ENCODE peak calls at places on chromosomes 4 and X, in eight cellular contexts. G, U, F, K, I, T, Z and S are unnamed samples.

GRCh38 chr4:38909015-38909414 is 41.4 kb downstream of the FAM114A1 start:
- DNase-seq in G (no peak), U (no peak), F (no peak), K (no peak), I (no peak), T (no peak), Z (no peak), S (no peak)

GRCh38 chr4:79831119-79831528 is 241.9 kb downstream of the ANTXR2 start:
- DNase-seq in G (no peak), U (no peak), F (no peak), K (peak; percentile 37), I (no peak), T (no peak), Z (no peak), S (no peak)

GRCh38 chr4:76689079-76689817 is 208.7 kb downstream of the SOWAHB start:
- DNase-seq in G (no peak), U (peak; percentile 47), F (peak; percentile 65), K (peak; percentile 78), I (no peak), T (peak; percentile 89), Z (no peak), S (peak; percentile 91)

GRCh38 chr4:95219109-95219508 is 329.7 kb downstream of the UNC5C start:
- DNase-seq in G (no peak), U (no peak), F (no peak), K (no peak), I (no peak), T (no peak), Z (peak; percentile 96), S (no peak)

GRCh38 chrX:139738581-139738980 is 30.6 kb upstream of the MCF2 start:
- DNase-seq in G (no peak), U (peak; percentile 24), F (peak; percentile 65), K (no peak), I (no peak), T (no peak), Z (peak; percentile 38), S (no peak)

GRCh38 chrX:123731987-123732678 is 719 bp downstream of the THOC2 start:
- DNase-seq in G (no peak), U (peak; percentile 47), F (peak; percentile 15), K (peak; percentile 44), I (no peak), T (peak; percentile 5), Z (no peak), S (peak; percentile 23)

GRCh38 chr4:139042981-139043460 is 27.4 kb downstream of the NOCT start:
- DNase-seq in G (no peak), U (no peak), F (no peak), K (no peak), I (no peak), T (no peak), Z (no peak), S (peak; percentile 31)

GRCh38 chr4:41385486-41385885 is 128.8 kb downstream of the UCHL1 start:
- DNase-seq in G (no peak), U (no peak), F (no peak), K (no peak), I (no peak), T (no peak), Z (no peak), S (no peak)

GRCh38 chrX:40897768-40898167 is 162.4 kb upstream of the MED14 start:
- DNase-seq in G (no peak), U (no peak), F (no peak), K (no peak), I (no peak), T (no peak), Z (no peak), S (no peak)

GRCh38 chrX:111007238-111007637 is 88.8 kb upstream of the PAK3 start:
- DNase-seq in G (no peak), U (no peak), F (peak; percentile 2), K (no peak), I (no peak), T (no peak), Z (no peak), S (no peak)

GRCh38 chr4:173448103-173448502 is 49.2 kb upstream of the SCRG1 start:
- DNase-seq in G (no peak), U (no peak), F (no peak), K (peak; percentile 47), I (no peak), T (no peak), Z (peak; percentile 59), S (no peak)

GRCh38 chrX:68462197-68462596 is 28.9 kb upstream of the OPHN1 start:
- DNase-seq in G (no peak), U (peak; percentile 22), F (peak; percentile 56), K (no peak), I (no peak), T (no peak), Z (peak; percentile 51), S (no peak)

GRCh38 chrX:134870419-134870818 is 120.4 kb upstream of the SMIM10 start:
- DNase-seq in G (no peak), U (no peak), F (no peak), K (no peak), I (no peak), T (no peak), Z (no peak), S (no peak)

GRCh38 chr4:76948441-76949292 is 885 bp upstream of the SEPTIN11 start:
- DNase-seq in G (peak; percentile 19), U (peak; percentile 95), F (peak; percentile 61), K (peak; percentile 88), I (peak; percentile 84), T (peak; percentile 82), Z (peak; percentile 75), S (peak; percentile 91)

GRCh38 chrX:71622347-71623104 is 4.2 kb upstream of the CXCR3 start:
- DNase-seq in G (peak; percentile 76), U (peak; percentile 64), F (peak; percentile 74), K (peak; percentile 35), I (peak; percentile 50), T (peak; percentile 39), Z (peak; percentile 58), S (peak; percentile 50)

GRCh38 chr4:88166608-88167007 is 8.2 kb upstream of the ABCG2 start:
- DNase-seq in G (no peak), U (no peak), F (no peak), K (no peak), I (no peak), T (no peak), Z (no peak), S (no peak)

GRCh38 chr4:88158360-88159136 is at the start of gene ABCG2:
- DNase-seq in G (no peak), U (peak; percentile 90), F (no peak), K (peak; percentile 65), I (no peak), T (peak; percentile 85), Z (peak; percentile 66), S (peak; percentile 72)

GRCh38 chr4:88159137-88159725 is 792 bp upstream of the ABCG2 start:
- DNase-seq in G (no peak), U (no peak), F (no peak), K (no peak), I (no peak), T (peak; percentile 71), Z (no peak), S (no peak)

GRCh38 chr4:88162636-88163035 is 4.2 kb upstream of the ABCG2 start:
- DNase-seq in G (no peak), U (no peak), F (no peak), K (no peak), I (no peak), T (no peak), Z (no peak), S (peak; percentile 77)

GRCh38 chr4:88163286-88163685 is 4.8 kb upstream of the ABCG2 start:
- DNase-seq in G (no peak), U (no peak), F (no peak), K (no peak), I (no peak), T (peak; percentile 36), Z (no peak), S (peak; percentile 20)
- H2AFZ ChIP-seq in G (no peak overlapping the region), U (no peak overlapping the region), F (no peak overlapping the region), K (no peak overlapping the region), I (no peak overlapping the region), T (no peak overlapping the region), Z (no peak overlapping the region), S (no peak overlapping the region)

DNA sequence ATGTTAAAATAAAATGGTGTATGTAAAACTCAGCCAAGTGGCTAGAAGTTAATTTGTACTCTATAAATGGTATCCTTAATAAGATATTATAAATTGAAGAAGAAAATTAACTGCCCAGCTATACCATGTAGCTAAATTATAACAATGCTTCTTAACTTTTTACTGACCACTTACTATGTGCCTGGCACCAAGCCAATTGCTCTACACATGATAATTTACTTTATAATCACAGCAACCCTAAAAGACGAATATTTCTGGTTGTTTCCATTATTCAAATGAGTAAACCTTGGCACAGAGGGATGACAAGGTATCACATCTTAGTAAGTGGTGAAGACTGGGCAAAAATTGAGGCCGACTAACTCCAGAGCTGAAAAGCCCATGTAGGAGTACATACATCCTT is 1506.6 kb downstream of the PCDH7 start:
- DNase-seq in G (no peak), U (no peak), F (no peak), K (no peak), I (no peak), T (no peak), Z (no peak), S (no peak)
- H2AFZ ChIP-seq in G (no peak overlapping the region), U (no peak overlapping the region), F (no peak overlapping the region), K (no peak overlapping the region), I (no peak overlapping the region), T (no peak overlapping the region), Z (no peak overlapping the region), S (no peak overlapping the region)

GRCh38 chr4:120839624-120839973 is 82.9 kb downstream of the PRDM5 start:
- DNase-seq in G (no peak), U (no peak), F (no peak), K (no peak), I (no peak), T (no peak), Z (no peak), S (no peak)

GRCh38 chr4:120843840-120844527 is 78.5 kb downstream of the PRDM5 start:
- DNase-seq in G (peak; percentile 32), U (no peak), F (peak; percentile 4), K (peak; percentile 42), I (peak; percentile 79), T (peak; percentile 70), Z (no peak), S (peak; percentile 54)

GRCh38 chr4:120842046-120842445 is 80.5 kb downstream of the PRDM5 start:
- DNase-seq in G (no peak), U (peak; percentile 69), F (no peak), K (peak; percentile 21), I (no peak), T (no peak), Z (peak; percentile 80), S (no peak)

GRCh38 chr4:120839974-120840751 is 82.4 kb downstream of the PRDM5 start:
- DNase-seq in G (no peak), U (no peak), F (no peak), K (no peak), I (no peak), T (no peak), Z (no peak), S (no peak)

GRCh38 chr4:120841580-120841979 is 80.9 kb downstream of the PRDM5 start:
- DNase-seq in G (no peak), U (no peak), F (no peak), K (no peak), I (no peak), T (no peak), Z (peak; percentile 52), S (no peak)
- H2AFZ ChIP-seq in G (no peak overlapping the region), U (no peak overlapping the region), F (no peak overlapping the region), K (no peak overlapping the region), I (no peak overlapping the region), T (no peak overlapping the region), Z (no peak overlapping the region), S (no peak overlapping the region)

DNA sequence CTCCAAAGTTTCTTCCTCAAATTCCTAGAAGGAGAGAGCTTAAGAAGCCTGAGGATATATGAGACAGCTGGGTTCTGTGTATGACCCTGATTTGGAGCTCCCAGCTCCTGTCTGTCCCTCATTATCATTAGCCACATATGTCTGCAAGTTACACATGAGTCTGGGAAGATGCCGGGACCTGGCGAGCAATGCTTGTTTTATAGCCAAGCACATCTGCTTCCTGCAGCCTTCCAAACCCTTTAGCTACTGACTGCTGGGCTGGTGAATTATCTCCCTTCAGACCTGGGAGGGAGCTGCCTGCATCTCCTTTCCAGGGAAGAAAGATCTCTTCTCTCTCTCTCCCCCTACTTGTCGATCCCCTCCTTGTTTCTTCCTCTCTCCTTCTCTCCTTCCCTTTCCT is 556.7 kb upstream of the BOD1L1 start:
- DNase-seq in G (no peak), U (no peak), F (no peak), K (peak; percentile 33), I (no peak), T (no peak), Z (peak; percentile 8), S (peak; percentile 2)
- H2AFZ ChIP-seq in G (no peak overlapping the region), U (no peak overlapping the region), F (no peak overlapping the region), K (no peak overlapping the region), I (no peak overlapping the region), T (peak overlapping the region; percentile 72), Z (no peak overlapping the region), S (no peak overlapping the region)